ENCODE peak calls at places on chromosomes 16 and 17, in ten cellular contexts. One of them, this sample, is unnamed. For H3K4me1, the result is how much of the 10 kb centered on the place peaks cover.

GRCh38 chr17:80889231-80889896 is 102.3 kb upstream of the CHMP6 start:
- DNase-seq in heart left ventricle: no peak
- DNase-seq in RWPE2: peak
- DNase-seq in left ventricle myocardium inferior: no peak
- DNase-seq in IMR-90: no peak
- DNase-seq in CD8-positive, alpha-beta T cell: no peak
- DNase-seq in HCT116: no peak
- DNase-seq in OCI-LY7: no peak
- DNase-seq in mucosa of descending colon: peak
- DNase-seq in astrocyte: no peak
- DNase-seq in this sample: peak

GRCh38 chr16:11750056-11750455 is 7.4 kb upstream of the TXNDC11 start:
- DNase-seq in heart left ventricle: no peak
- DNase-seq in RWPE2: no peak
- DNase-seq in left ventricle myocardium inferior: no peak
- DNase-seq in IMR-90: no peak
- DNase-seq in CD8-positive, alpha-beta T cell: no peak
- DNase-seq in HCT116: no peak
- DNase-seq in OCI-LY7: no peak
- DNase-seq in mucosa of descending colon: no peak
- DNase-seq in astrocyte: no peak
- DNase-seq in this sample: no peak

GRCh38 chr17:77045441-77046041 is 95.2 kb upstream of the SEC14L1 start:
- DNase-seq in heart left ventricle: no peak
- DNase-seq in RWPE2: no peak
- DNase-seq in left ventricle myocardium inferior: no peak
- DNase-seq in IMR-90: peak
- DNase-seq in CD8-positive, alpha-beta T cell: no peak
- DNase-seq in HCT116: no peak
- DNase-seq in OCI-LY7: no peak
- DNase-seq in mucosa of descending colon: no peak
- DNase-seq in astrocyte: no peak
- DNase-seq in this sample: no peak

GRCh38 chr16:35752012-35752772 is 2292.8 kb downstream of the TP53TG3F start:
- DNase-seq in heart left ventricle: no peak
- DNase-seq in RWPE2: no peak
- DNase-seq in left ventricle myocardium inferior: no peak
- DNase-seq in IMR-90: no peak
- DNase-seq in CD8-positive, alpha-beta T cell: no peak
- DNase-seq in HCT116: no peak
- DNase-seq in OCI-LY7: no peak
- DNase-seq in mucosa of descending colon: peak
- DNase-seq in astrocyte: no peak
- DNase-seq in this sample: no peak

GRCh38 chr17:59513934-59514841 is 51.2 kb upstream of the DHX40 start:
- DNase-seq in heart left ventricle: peak
- DNase-seq in RWPE2: peak
- DNase-seq in left ventricle myocardium inferior: peak
- DNase-seq in IMR-90: peak
- DNase-seq in CD8-positive, alpha-beta T cell: no peak
- DNase-seq in HCT116: no peak
- DNase-seq in OCI-LY7: no peak
- DNase-seq in mucosa of descending colon: peak
- DNase-seq in astrocyte: peak
- DNase-seq in this sample: peak

GRCh38 chr17:50820651-50821050 is 14.7 kb upstream of the WFIKKN2 start:
- DNase-seq in heart left ventricle: no peak
- DNase-seq in RWPE2: no peak
- DNase-seq in left ventricle myocardium inferior: no peak
- DNase-seq in IMR-90: no peak
- DNase-seq in CD8-positive, alpha-beta T cell: no peak
- DNase-seq in HCT116: no peak
- DNase-seq in OCI-LY7: no peak
- DNase-seq in mucosa of descending colon: no peak
- DNase-seq in astrocyte: no peak
- DNase-seq in this sample: no peak

GRCh38 chr16:53083123-53083522 is 28.3 kb downstream of the CHD9 start:
- DNase-seq in heart left ventricle: no peak
- DNase-seq in RWPE2: no peak
- DNase-seq in left ventricle myocardium inferior: no peak
- DNase-seq in IMR-90: peak
- DNase-seq in CD8-positive, alpha-beta T cell: no peak
- DNase-seq in HCT116: no peak
- DNase-seq in OCI-LY7: no peak
- DNase-seq in mucosa of descending colon: no peak
- DNase-seq in astrocyte: peak
- DNase-seq in this sample: no peak

GRCh38 chr16:86963600-86964575 is 353.3 kb downstream of the C16orf95 start:
- DNase-seq in heart left ventricle: no peak
- DNase-seq in RWPE2: peak
- DNase-seq in left ventricle myocardium inferior: no peak
- DNase-seq in IMR-90: no peak
- DNase-seq in CD8-positive, alpha-beta T cell: no peak
- DNase-seq in HCT116: no peak
- DNase-seq in OCI-LY7: no peak
- DNase-seq in mucosa of descending colon: no peak
- DNase-seq in astrocyte: no peak
- DNase-seq in this sample: no peak

GRCh38 chr16:56632160-56632847 is at the start of gene MT1M:
- DNase-seq in heart left ventricle: peak
- DNase-seq in RWPE2: no peak
- DNase-seq in left ventricle myocardium inferior: peak
- DNase-seq in IMR-90: no peak
- DNase-seq in CD8-positive, alpha-beta T cell: no peak
- DNase-seq in HCT116: no peak
- DNase-seq in OCI-LY7: no peak
- DNase-seq in mucosa of descending colon: peak
- DNase-seq in astrocyte: no peak
- DNase-seq in this sample: peak

GRCh38 chr16:47459603-47460002 is 1.3 kb downstream of the ITFG1 start:
- DNase-seq in heart left ventricle: no peak
- DNase-seq in RWPE2: no peak
- DNase-seq in left ventricle myocardium inferior: no peak
- DNase-seq in IMR-90: no peak
- DNase-seq in CD8-positive, alpha-beta T cell: no peak
- DNase-seq in HCT116: no peak
- DNase-seq in OCI-LY7: no peak
- DNase-seq in mucosa of descending colon: no peak
- DNase-seq in astrocyte: no peak
- DNase-seq in this sample: no peak

GRCh38 chr16:56042416-56042815 is 148.9 kb upstream of the GNAO1 start:
- DNase-seq in heart left ventricle: no peak
- DNase-seq in RWPE2: no peak
- DNase-seq in left ventricle myocardium inferior: no peak
- DNase-seq in IMR-90: no peak
- DNase-seq in CD8-positive, alpha-beta T cell: no peak
- DNase-seq in HCT116: no peak
- DNase-seq in OCI-LY7: no peak
- DNase-seq in mucosa of descending colon: no peak
- DNase-seq in astrocyte: no peak
- DNase-seq in this sample: no peak

GRCh38 chr17:44079877-44080821 is 9.6 kb downstream of the G6PC3 start:
- DNase-seq in heart left ventricle: no peak
- DNase-seq in RWPE2: no peak
- DNase-seq in left ventricle myocardium inferior: no peak
- DNase-seq in IMR-90: no peak
- DNase-seq in CD8-positive, alpha-beta T cell: no peak
- DNase-seq in HCT116: no peak
- DNase-seq in OCI-LY7: peak
- DNase-seq in mucosa of descending colon: peak
- DNase-seq in astrocyte: no peak
- DNase-seq in this sample: peak

GRCh38 chr16:72536673-72537435 is 364.9 kb upstream of the PMFBP1 start:
- DNase-seq in heart left ventricle: no peak
- DNase-seq in RWPE2: no peak
- DNase-seq in left ventricle myocardium inferior: no peak
- DNase-seq in IMR-90: peak
- DNase-seq in CD8-positive, alpha-beta T cell: no peak
- DNase-seq in HCT116: no peak
- DNase-seq in OCI-LY7: no peak
- DNase-seq in mucosa of descending colon: no peak
- DNase-seq in astrocyte: peak
- DNase-seq in this sample: no peak

GRCh38 chr16:85659805-85660511 is 28.8 kb downstream of the GINS2 start:
- DNase-seq in heart left ventricle: peak
- DNase-seq in RWPE2: no peak
- DNase-seq in left ventricle myocardium inferior: peak
- DNase-seq in IMR-90: peak
- DNase-seq in CD8-positive, alpha-beta T cell: peak
- DNase-seq in HCT116: peak
- DNase-seq in OCI-LY7: peak
- DNase-seq in mucosa of descending colon: peak
- DNase-seq in astrocyte: peak
- DNase-seq in this sample: peak

GRCh38 chr16:12661656-12662172 is 142.0 kb downstream of the CPPED1 start:
- DNase-seq in heart left ventricle: peak
- DNase-seq in RWPE2: no peak
- DNase-seq in left ventricle myocardium inferior: no peak
- DNase-seq in IMR-90: peak
- DNase-seq in CD8-positive, alpha-beta T cell: no peak
- DNase-seq in HCT116: peak
- DNase-seq in OCI-LY7: peak
- DNase-seq in mucosa of descending colon: no peak
- DNase-seq in astrocyte: no peak
- DNase-seq in this sample: no peak

GRCh38 chr17:72383053-72383847 is 262.4 kb downstream of the SOX9 start:
- DNase-seq in heart left ventricle: peak
- DNase-seq in RWPE2: no peak
- DNase-seq in left ventricle myocardium inferior: peak
- DNase-seq in IMR-90: no peak
- DNase-seq in CD8-positive, alpha-beta T cell: no peak
- DNase-seq in HCT116: no peak
- DNase-seq in OCI-LY7: no peak
- DNase-seq in mucosa of descending colon: peak
- DNase-seq in astrocyte: no peak
- DNase-seq in this sample: no peak

GRCh38 chr17:34420254-34420766 is 57.3 kb upstream of the CCL1 start:
- DNase-seq in heart left ventricle: peak
- DNase-seq in RWPE2: no peak
- DNase-seq in left ventricle myocardium inferior: peak
- DNase-seq in IMR-90: peak
- DNase-seq in CD8-positive, alpha-beta T cell: peak
- DNase-seq in HCT116: peak
- DNase-seq in OCI-LY7: peak
- DNase-seq in mucosa of descending colon: no peak
- DNase-seq in astrocyte: peak
- DNase-seq in this sample: peak

GRCh38 chr16:19410435-19411153 is 7.1 kb upstream of the TMC5 start:
- DNase-seq in heart left ventricle: peak
- DNase-seq in RWPE2: no peak
- DNase-seq in left ventricle myocardium inferior: no peak
- DNase-seq in IMR-90: no peak
- DNase-seq in CD8-positive, alpha-beta T cell: no peak
- DNase-seq in HCT116: no peak
- DNase-seq in OCI-LY7: no peak
- DNase-seq in mucosa of descending colon: peak
- DNase-seq in astrocyte: no peak
- DNase-seq in this sample: peak
- TF ChIP-seq CTCF in heart left ventricle: peak
- TF ChIP-seq CTCF in RWPE2: peak
- TF ChIP-seq CTCF in left ventricle myocardium inferior: no peak
- TF ChIP-seq CTCF in IMR-90: no peak
- TF ChIP-seq CTCF in CD8-positive, alpha-beta T cell: no peak
- TF ChIP-seq CTCF in HCT116: no peak
- TF ChIP-seq CTCF in OCI-LY7: no peak
- TF ChIP-seq CTCF in mucosa of descending colon: no peak
- TF ChIP-seq CTCF in astrocyte: no peak
- TF ChIP-seq CTCF in this sample: peak

GRCh38 chr17:46180895-46181279 is 12.3 kb downstream of the KANSL1 start:
- DNase-seq in heart left ventricle: no peak
- DNase-seq in RWPE2: no peak
- DNase-seq in left ventricle myocardium inferior: no peak
- DNase-seq in IMR-90: no peak
- DNase-seq in CD8-positive, alpha-beta T cell: no peak
- DNase-seq in HCT116: no peak
- DNase-seq in OCI-LY7: no peak
- DNase-seq in mucosa of descending colon: no peak
- DNase-seq in astrocyte: no peak
- DNase-seq in this sample: no peak
- H3K4me1 ChIP-seq in heart left ventricle: half or more
- H3K4me1 ChIP-seq in RWPE2: under half
- H3K4me1 ChIP-seq in left ventricle myocardium inferior: half or more
- H3K4me1 ChIP-seq in IMR-90: under half
- H3K4me1 ChIP-seq in CD8-positive, alpha-beta T cell: half or more
- H3K4me1 ChIP-seq in HCT116: under half
- H3K4me1 ChIP-seq in OCI-LY7: half or more
- H3K4me1 ChIP-seq in mucosa of descending colon: under half
- H3K4me1 ChIP-seq in astrocyte: under half
- H3K4me1 ChIP-seq in this sample: half or more

GRCh38 chr17:20284575-20284974 is 182.8 kb downstream of the LGALS9B start:
- DNase-seq in heart left ventricle: no peak
- DNase-seq in RWPE2: no peak
- DNase-seq in left ventricle myocardium inferior: no peak
- DNase-seq in IMR-90: peak
- DNase-seq in CD8-positive, alpha-beta T cell: no peak
- DNase-seq in HCT116: no peak
- DNase-seq in OCI-LY7: no peak
- DNase-seq in mucosa of descending colon: no peak
- DNase-seq in astrocyte: no peak
- DNase-seq in this sample: no peak
- H3K4me3 ChIP-seq in heart left ventricle: no peak
- H3K4me3 ChIP-seq in RWPE2: no peak
- H3K4me3 ChIP-seq in left ventricle myocardium inferior: no peak
- H3K4me3 ChIP-seq in IMR-90: no peak
- H3K4me3 ChIP-seq in CD8-positive, alpha-beta T cell: no peak
- H3K4me3 ChIP-seq in HCT116: no peak
- H3K4me3 ChIP-seq in OCI-LY7: no peak
- H3K4me3 ChIP-seq in mucosa of descending colon: no peak
- H3K4me3 ChIP-seq in astrocyte: no peak
- H3K4me3 ChIP-seq in this sample: no peak

DNA sequence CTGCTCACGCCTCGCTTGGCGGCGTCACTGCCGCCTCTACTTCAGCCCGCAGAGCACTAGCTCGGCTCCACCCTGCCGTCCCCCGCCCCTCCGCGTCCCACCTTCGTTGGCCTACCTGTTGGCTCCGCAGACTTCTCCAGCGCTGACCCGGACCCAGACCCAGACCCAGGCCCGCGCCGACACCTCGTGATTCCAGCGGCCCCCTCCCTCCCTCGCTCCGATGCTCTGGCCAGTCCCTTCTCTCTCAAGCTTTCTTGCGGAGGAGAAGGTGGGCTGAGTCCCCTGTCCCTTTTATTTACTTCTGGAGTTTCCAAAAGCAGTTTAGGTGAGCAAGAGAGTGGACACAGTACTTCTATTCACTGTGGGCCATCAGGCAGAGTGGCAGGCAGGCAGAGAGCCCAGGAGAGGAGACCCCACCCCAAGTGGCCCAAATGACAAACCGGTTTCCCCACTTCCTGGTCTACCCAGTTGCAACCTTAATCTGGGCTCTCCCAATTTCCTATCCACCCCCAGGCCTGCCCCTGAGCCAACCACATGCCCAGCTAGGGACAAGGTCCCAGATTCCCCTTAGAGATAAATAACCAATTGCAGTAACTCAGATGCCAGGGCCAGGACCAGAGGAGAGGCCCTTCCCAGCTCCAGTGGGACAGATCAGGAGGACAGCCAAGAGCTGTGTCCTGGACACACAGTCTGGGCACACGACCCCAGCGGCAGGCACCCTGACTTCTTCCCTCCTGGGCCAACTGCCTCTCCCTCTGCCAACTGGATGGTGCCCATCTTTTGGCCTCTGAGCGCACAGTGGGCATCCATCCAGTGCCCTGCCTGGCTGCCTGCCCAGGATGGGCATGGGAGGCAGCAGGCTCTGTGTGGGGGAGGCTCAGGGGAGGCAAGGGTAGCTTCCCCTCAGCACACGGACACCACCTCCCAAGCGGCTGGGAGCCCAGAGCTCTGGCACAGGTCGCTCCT is 1.2 kb upstream of the SRCIN1 start:
- DNase-seq in heart left ventricle: peak
- DNase-seq in RWPE2: peak
- DNase-seq in left ventricle myocardium inferior: peak
- DNase-seq in IMR-90: no peak
- DNase-seq in CD8-positive, alpha-beta T cell: no peak
- DNase-seq in HCT116: no peak
- DNase-seq in OCI-LY7: no peak
- DNase-seq in mucosa of descending colon: peak
- DNase-seq in astrocyte: no peak
- DNase-seq in this sample: no peak
- TF ChIP-seq CTCF in heart left ventricle: peak
- TF ChIP-seq CTCF in RWPE2: peak
- TF ChIP-seq CTCF in left ventricle myocardium inferior: no peak
- TF ChIP-seq CTCF in IMR-90: no peak
- TF ChIP-seq CTCF in CD8-positive, alpha-beta T cell: peak
- TF ChIP-seq CTCF in HCT116: no peak
- TF ChIP-seq CTCF in OCI-LY7: peak
- TF ChIP-seq CTCF in mucosa of descending colon: no peak
- TF ChIP-seq CTCF in astrocyte: no peak
- TF ChIP-seq CTCF in this sample: no peak

This sample was measured in lower lobe of right lung.